ENCODE peak calls at places on chromosomes 5 and 9, in eight cellular contexts. A is fibroblast of mammary gland, N is tibial nerve, H is HCT116, G is fibroblast of lung, M is K562, F is right atrium auricular region, P is mucosa of descending colon. R is an unnamed sample.

GRCh38 chr9:5630038-5630507 is 1.2 kb downstream of the RIC1 start:
- DNase-seq in A (peak), N (no peak), H (no peak), G (peak), M (no peak), F (no peak), P (no peak), R (peak)

GRCh38 chr5:78594946-78595921 is 53.3 kb downstream of the LHFPL2 start:
- DNase-seq in A (peak), N (no peak), H (peak), G (peak), M (peak), F (peak), P (no peak), R (peak)

GRCh38 chr5:54902817-54903473 is 82.4 kb downstream of the ESM1 start:
- DNase-seq in A (peak), N (no peak), H (no peak), G (peak), M (no peak), F (no peak), P (no peak), R (peak)

GRCh38 chr5:169567079-169567478 is 16.5 kb upstream of the SPDL1 start:
- DNase-seq in A (no peak), N (no peak), H (no peak), G (peak), M (no peak), F (no peak), P (no peak), R (peak)

GRCh38 chr9:107033974-107034373 is 171.0 kb downstream of the ZNF462 start:
- DNase-seq in A (no peak), N (no peak), H (no peak), G (no peak), M (no peak), F (no peak), P (no peak), R (no peak)

GRCh38 chr9:81268048-81268447 is 421.3 kb downstream of the TLE1 start:
- DNase-seq in A (peak), N (no peak), H (no peak), G (peak), M (no peak), F (no peak), P (no peak), R (no peak)

GRCh38 chr5:131423056-131423455 is 159.2 kb downstream of the CDC42SE2 start:
- DNase-seq in A (peak), N (no peak), H (no peak), G (peak), M (peak), F (no peak), P (no peak), R (peak)

GRCh38 chr9:4371108-4371507 is 71.2 kb upstream of the GLIS3 start:
- DNase-seq in A (peak), N (no peak), H (no peak), G (peak), M (no peak), F (no peak), P (no peak), R (peak)

GRCh38 chr5:35183243-35183955 is 46.9 kb downstream of the PRLR start:
- DNase-seq in A (peak), N (peak), H (peak), G (peak), M (peak), F (no peak), P (no peak), R (peak)

GRCh38 chr5:68243251-68243650 is 27.7 kb downstream of the PIK3R1 start:
- DNase-seq in A (no peak), N (no peak), H (no peak), G (no peak), M (no peak), F (no peak), P (no peak), R (no peak)

GRCh38 chr9:121326130-121326838 is 43.8 kb downstream of the STOM start:
- DNase-seq in A (peak), N (peak), H (no peak), G (peak), M (no peak), F (peak), P (peak), R (peak)

GRCh38 chr5:81121273-81121672 is 111.8 kb upstream of the CKMT2 start:
- DNase-seq in A (no peak), N (no peak), H (no peak), G (no peak), M (no peak), F (no peak), P (no peak), R (no peak)

GRCh38 chr9:93586290-93587057 is 10.1 kb downstream of the PHF2 start:
- DNase-seq in A (no peak), N (no peak), H (no peak), G (no peak), M (no peak), F (peak), P (peak), R (peak)

GRCh38 chr9:118446962-118447490 is 742.8 kb downstream of the TLR4 start:
- DNase-seq in A (no peak), N (no peak), H (no peak), G (no peak), M (no peak), F (no peak), P (no peak), R (no peak)

GRCh38 chr5:149838881-149839739 is 105.5 kb downstream of the PDE6A start:
- DNase-seq in A (peak), N (no peak), H (peak), G (peak), M (no peak), F (no peak), P (no peak), R (peak)

GRCh38 chr5:143775258-143775657 is 36.7 kb upstream of the HMHB1 start:
- DNase-seq in A (peak), N (no peak), H (no peak), G (peak), M (peak), F (no peak), P (no peak), R (peak)

DNA sequence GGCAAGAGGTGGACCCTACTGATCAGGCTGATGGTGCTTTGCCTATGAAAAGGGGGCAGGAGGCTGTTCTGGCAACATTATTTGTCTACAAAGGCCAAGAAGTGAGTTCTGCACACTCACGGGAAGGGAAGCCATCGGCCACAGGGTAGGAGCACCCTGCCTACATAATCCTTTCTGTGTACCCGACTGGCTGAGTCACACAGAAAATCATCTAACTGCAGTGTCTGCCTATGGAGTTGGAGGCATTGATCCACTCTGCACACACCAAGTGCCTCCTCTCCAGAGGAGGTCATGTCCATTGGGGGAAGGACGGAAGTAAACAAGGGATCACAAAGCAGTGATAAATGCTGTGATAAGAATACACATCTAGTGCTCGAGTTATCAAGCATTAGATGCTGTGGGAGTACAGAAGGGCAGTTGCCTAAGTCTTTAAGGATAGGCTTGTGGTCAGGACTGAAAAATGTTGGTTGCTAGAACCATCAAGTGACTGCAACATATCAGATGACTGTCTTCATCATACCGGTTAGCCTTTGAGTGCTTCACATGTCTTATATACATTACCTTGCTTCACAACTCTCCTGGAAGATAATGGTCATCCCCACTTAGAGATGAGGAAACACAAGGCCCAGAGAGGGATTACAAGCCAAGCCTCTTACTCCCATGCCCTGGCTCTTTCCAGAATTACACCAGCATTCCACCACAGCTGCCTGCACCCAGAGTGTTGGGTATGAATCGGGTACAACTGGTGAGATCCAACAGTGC is 1.3 kb upstream of the SLC2A8 start:
- DNase-seq in A (no peak), N (no peak), H (no peak), G (peak), M (no peak), F (no peak), P (no peak), R (peak)
- H3K4me3 ChIP-seq in A (no peak), N (peak), H (no peak), G (no peak), M (no peak), F (peak), P (no peak), R (no peak)

DNA sequence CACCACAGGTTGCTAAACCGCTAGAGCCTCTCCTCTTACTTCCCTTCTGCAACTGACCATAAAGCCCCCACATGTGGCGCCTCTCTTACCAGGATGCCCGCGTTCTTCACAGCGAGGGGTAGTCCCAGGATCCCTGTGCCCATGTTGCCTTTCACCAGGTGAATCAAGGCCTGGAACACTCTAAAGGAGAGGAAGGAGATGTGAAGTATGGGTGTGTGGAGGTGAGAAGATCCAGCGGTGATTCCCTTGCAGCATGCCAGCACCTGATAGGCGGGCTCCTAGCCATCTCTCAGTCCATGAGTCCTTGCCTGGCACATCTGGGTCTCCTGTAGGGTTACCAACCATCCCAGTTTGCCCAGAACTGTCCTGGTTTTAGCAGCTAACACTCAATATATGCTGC is 3.3 kb downstream of the SLC36A2 start:
- DNase-seq in A (no peak), N (no peak), H (no peak), G (no peak), M (no peak), F (no peak), P (no peak), R (no peak)
- TF ChIP-seq CTCF in A (no peak), N (no peak), H (no peak), G (no peak), M (no peak), F (no peak), P (no peak), R (no peak)

GRCh38 chr5:139549162-139549894 is 11.8 kb upstream of the UBE2D2 start:
- DNase-seq in A (no peak), N (no peak), H (no peak), G (no peak), M (no peak), F (no peak), P (no peak), R (no peak)

DNA sequence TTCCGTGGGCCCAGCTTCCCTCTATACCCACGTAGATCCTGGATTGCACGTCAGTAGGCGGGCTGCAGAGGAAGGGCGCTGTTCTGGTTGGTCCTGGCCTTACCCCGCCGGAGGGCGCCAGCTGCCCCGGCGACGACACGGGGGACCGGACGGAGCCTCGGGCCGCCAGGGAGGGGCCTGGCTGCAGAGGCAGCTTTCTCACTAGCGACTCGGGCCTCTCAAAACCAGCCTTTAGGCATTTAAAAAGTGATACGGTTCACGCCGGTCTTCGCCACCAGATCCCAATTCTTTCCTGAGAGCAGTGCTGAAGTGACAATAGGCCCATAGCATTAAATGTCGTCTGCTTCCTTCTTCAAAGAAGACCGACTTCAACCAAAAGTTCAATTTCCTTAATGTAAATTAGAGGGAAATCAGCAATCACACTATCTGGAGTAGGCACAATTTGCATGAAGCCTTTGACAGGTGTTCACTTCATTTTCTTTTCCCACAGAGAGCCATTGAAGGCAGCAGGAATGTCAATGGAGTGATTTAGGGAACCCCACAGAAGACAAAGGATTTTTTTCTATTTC is 17.6 kb upstream of the UBE2D2 start:
- DNase-seq in A (no peak), N (no peak), H (no peak), G (peak), M (peak), F (peak), P (peak), R (peak)
- H3K4me3 ChIP-seq in A (no peak), N (peak), H (no peak), G (no peak), M (no peak), F (peak), P (no peak), R (no peak)

GRCh38 chr9:2179557-2179956 is 164.4 kb downstream of the SMARCA2 start:
- DNase-seq in A (no peak), N (no peak), H (no peak), G (no peak), M (no peak), F (no peak), P (no peak), R (peak)
- TF ChIP-seq CTCF in A (no peak), N (no peak), H (no peak), G (no peak), M (no peak), F (no peak), P (no peak), R (no peak)

DNA sequence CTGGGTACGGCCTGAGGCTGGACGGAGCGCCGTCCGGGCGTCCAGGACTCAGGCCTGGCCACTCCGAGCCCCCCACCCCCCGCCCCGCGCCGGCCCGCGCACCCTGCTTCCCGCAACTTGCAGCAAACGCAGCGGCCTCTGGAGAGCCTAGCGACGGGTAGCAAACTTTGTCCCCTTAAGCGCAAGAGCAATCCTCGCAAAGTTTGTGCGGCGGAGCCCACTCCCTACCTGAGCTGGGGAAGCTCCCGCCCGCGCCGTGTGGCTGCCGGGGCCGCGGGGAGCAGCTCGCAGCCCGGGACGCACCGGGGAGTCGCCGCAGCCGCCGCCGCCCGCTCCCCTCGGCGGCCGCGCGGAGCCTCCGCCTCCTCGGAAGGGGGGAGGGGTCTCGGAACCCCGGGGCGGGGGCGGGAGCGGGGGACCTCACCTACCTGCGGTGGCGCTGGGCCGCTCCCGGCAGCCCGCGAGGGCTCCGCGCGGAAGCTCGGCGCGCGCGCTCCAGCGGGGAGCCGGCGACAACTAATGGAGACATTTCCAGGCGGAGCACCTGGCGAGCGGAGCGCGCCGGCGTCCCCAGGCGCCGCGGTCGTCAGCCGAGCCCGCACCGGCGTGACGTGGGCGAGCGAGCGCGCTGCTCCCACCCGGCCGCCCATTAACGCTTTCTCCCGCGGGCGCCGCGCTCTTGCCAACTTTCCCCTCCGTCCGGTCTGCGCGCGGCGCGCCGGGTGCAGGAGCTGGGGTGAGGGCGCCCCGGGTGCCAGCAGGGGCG is 4.1 kb upstream of the IRX4 start:
- DNase-seq in A (no peak), N (no peak), H (no peak), G (no peak), M (no peak), F (no peak), P (peak), R (no peak)
- H3K4me3 ChIP-seq in A (no peak), N (no peak), H (no peak), G (no peak), M (no peak), F (peak), P (no peak), R (no peak)

GRCh38 chr5:40755407-40756365 is at the start of gene TTC33:
- DNase-seq in A (peak), N (peak), H (peak), G (peak), M (peak), F (peak), P (peak), R (peak)
- TF ChIP-seq CTCF in A (peak), N (peak), H (peak), G (peak), M (peak), F (peak), P (peak), R (peak)

GRCh38 chr5:36590513-36591286 is 15.7 kb upstream of the SLC1A3 start:
- DNase-seq in A (no peak), N (no peak), H (no peak), G (no peak), M (no peak), F (no peak), P (no peak), R (no peak)
- H3K4me3 ChIP-seq in A (no peak), N (no peak), H (no peak), G (no peak), M (no peak), F (no peak), P (no peak), R (no peak)

DNA sequence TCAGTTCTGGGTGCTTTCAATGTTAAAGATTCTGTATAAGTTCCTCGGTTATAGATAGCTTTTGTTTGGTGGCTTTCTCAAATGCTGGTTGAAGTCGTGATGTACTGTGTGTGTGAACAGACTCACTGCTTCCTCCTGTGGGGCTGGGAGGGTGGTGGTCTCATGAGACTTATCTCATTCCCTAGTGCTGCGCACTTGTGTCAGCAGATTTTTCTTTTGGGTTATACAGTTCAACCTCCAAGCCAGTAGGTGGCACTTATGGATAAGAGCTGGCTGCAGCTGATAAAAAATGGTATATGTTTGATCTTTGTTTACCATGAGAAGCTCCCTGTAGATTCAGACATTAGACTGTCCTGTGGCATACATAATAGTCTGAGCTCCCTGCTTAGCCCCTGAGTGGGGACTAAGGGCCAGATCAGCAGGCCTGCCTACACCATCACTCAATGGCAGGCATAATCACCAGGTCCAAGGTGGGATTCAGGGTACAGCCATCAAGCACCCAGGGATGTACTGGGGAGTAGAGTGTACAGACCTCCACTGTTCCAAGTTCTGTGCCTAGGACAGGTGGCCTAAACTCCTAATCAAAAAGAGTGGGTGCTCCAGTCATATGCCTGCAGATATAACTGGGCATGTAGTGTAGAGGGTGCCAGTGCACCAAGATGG is 174.2 kb downstream of the OXCT1 start:
- DNase-seq in A (peak), N (no peak), H (no peak), G (no peak), M (no peak), F (no peak), P (no peak), R (no peak)
- TF ChIP-seq CTCF in A (peak), N (no peak), H (peak), G (peak), M (no peak), F (peak), P (no peak), R (peak)

DNA sequence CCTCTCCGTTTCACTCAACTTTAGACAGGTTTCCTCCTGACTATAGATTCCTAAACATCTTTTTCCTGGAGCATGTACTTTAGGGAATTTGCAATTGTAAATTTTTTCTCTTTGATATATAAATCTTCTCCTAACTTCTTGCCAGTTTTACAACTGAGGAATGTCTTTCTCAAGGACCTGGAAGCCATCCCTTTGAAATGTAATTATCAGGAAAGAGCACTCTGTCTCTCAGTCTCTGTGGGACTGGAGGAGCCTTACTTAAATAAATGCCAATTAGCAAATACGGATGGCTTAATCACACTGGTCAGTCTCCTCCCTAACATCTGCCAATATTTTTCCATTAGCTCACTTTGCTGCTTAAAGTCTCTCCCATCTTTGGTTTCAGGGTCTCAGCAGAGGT is 344.3 kb upstream of the ARRDC3 start:
- DNase-seq in A (no peak), N (no peak), H (no peak), G (no peak), M (no peak), F (no peak), P (no peak), R (no peak)
- H3K4me3 ChIP-seq in A (no peak), N (no peak), H (no peak), G (no peak), M (no peak), F (no peak), P (no peak), R (no peak)

GRCh38 chr9:89752154-89752553 is 147.3 kb downstream of the GADD45G start:
- DNase-seq in A (no peak), N (no peak), H (no peak), G (no peak), M (no peak), F (no peak), P (no peak), R (no peak)
- TF ChIP-seq CTCF in A (no peak), N (no peak), H (no peak), G (no peak), M (no peak), F (no peak), P (no peak), R (no peak)